ENCODE peak calls at places on chromosome 19, in four cellular contexts. A is stimulated activated CD4-positive, alpha-beta T cell treated with anti-CD3 and anti-CD28 coated beads, TNF-alpha, amount 100 ng/mL, for 24 hours; V is heart left ventricle; K is naive B cell. N is an unnamed sample.

GRCh38 chr19:17405250-17406038 is at the start of gene BST2:
- DNase-seq in V (peak), K (peak), A (peak), N (peak)

GRCh38 chr19:4557186-4557970 is 2.1 kb downstream of the SEMA6B start:
- DNase-seq in A (no peak), V (no peak), K (no peak), N (no peak)

GRCh38 chr19:46850228-46851203 is at the start of gene AP2S1:
- DNase-seq in V (peak), K (peak), A (peak), N (peak)

GRCh38 chr19:2974342-2974932 is 2.9 kb upstream of the TLE6 start:
- DNase-seq in A (peak), V (peak), K (no peak), N (peak)

GRCh38 chr19:32012206-32012605 is 333.2 kb upstream of the ZNF507 start:
- DNase-seq in K (no peak), V (no peak), A (no peak), N (no peak)

GRCh38 chr19:16326401-16327130 is 1.9 kb downstream of the KLF2 start:
- DNase-seq in A (no peak), K (peak), V (peak), N (no peak)

GRCh38 chr19:42143341-42144234 is 11.3 kb upstream of the POU2F2 start:
- DNase-seq in V (no peak), A (no peak), K (no peak), N (no peak)

GRCh38 chr19:49592486-49593232 is 1.7 kb downstream of the PRR12 start:
- DNase-seq in K (peak), A (no peak), V (no peak), N (no peak)

GRCh38 chr19:18029617-18030338 is 21.8 kb downstream of the ARRDC2 start:
- DNase-seq in A (no peak), V (peak), K (no peak), N (no peak)

N was measured in heart right ventricle.